ENCODE peak calls at places on chromosomes 3 and 15, in six cellular contexts. B is vagina, C is fibroblast of lung, L is RWPE2, Y is cardiac muscle cell, N is spleen. Q is an unnamed sample.
A peak's percentile ranks its signal among the peaks of the same experiment; 100 is the strongest.

GRCh38 chr3:156792114-156792513 is 34.0 kb upstream of the LEKR1 start:
- DNase-seq in B (no peak), C (no peak), L (no peak), Y (no peak), N (no peak), Q (no peak)

GRCh38 chr3:31370681-31371080 is 162.0 kb upstream of the STT3B start:
- DNase-seq in B (no peak), C (peak; percentile 13), L (no peak), Y (no peak), N (no peak), Q (no peak)

GRCh38 chr3:189821251-189821650 is 190.1 kb downstream of the TP63 start:
- DNase-seq in B (no peak), C (no peak), L (no peak), Y (no peak), N (no peak), Q (no peak)

GRCh38 chr3:120438971-120439370 is 11.8 kb downstream of the FSTL1 start:
- DNase-seq in B (no peak), C (peak; percentile 92), L (no peak), Y (no peak), N (no peak), Q (peak; percentile 63)

GRCh38 chr3:187550446-187550845 is 119.7 kb downstream of the SST start:
- DNase-seq in B (no peak), C (peak; percentile 23), L (no peak), Y (no peak), N (no peak), Q (peak; percentile 7)

GRCh38 chr3:71579934-71580318 is 3.6 kb downstream of the FOXP1 start:
- DNase-seq in B (no peak), C (peak; percentile 84), L (no peak), Y (peak; percentile 13), N (no peak), Q (no peak)

GRCh38 chr3:74267583-74268184 is 346.8 kb downstream of the CNTN3 start:
- DNase-seq in B (no peak), C (peak; percentile 34), L (no peak), Y (peak; percentile 79), N (no peak), Q (peak; percentile 23)

GRCh38 chr3:44848634-44849033 is 13.1 kb upstream of the TMEM42 start:
- DNase-seq in B (no peak), C (no peak), L (no peak), Y (no peak), N (no peak), Q (no peak)

GRCh38 chr15:56806147-56806536 is 72.8 kb upstream of the ZNF280D start:
- DNase-seq in B (no peak), C (no peak), L (no peak), Y (no peak), N (no peak), Q (no peak)

GRCh38 chr3:24235121-24235520 is 259.5 kb downstream of the THRB start:
- DNase-seq in B (no peak), C (peak; percentile 29), L (no peak), Y (no peak), N (no peak), Q (no peak)

GRCh38 chr3:106534206-106534605 is 665.4 kb upstream of the CBLB start:
- DNase-seq in B (no peak), C (peak; percentile 96), L (no peak), Y (no peak), N (peak; percentile 58), Q (peak; percentile 56)

GRCh38 chr3:9809615-9810356 is at the start of gene TTLL3:
- DNase-seq in B (no peak), C (peak; percentile 60), L (peak; percentile 73), Y (peak; percentile 66), N (peak; percentile 94), Q (peak; percentile 49)

GRCh38 chr15:93617443-93617842 is 528.4 kb upstream of the RGMA start:
- DNase-seq in B (no peak), C (no peak), L (no peak), Y (no peak), N (no peak), Q (no peak)

DNA sequence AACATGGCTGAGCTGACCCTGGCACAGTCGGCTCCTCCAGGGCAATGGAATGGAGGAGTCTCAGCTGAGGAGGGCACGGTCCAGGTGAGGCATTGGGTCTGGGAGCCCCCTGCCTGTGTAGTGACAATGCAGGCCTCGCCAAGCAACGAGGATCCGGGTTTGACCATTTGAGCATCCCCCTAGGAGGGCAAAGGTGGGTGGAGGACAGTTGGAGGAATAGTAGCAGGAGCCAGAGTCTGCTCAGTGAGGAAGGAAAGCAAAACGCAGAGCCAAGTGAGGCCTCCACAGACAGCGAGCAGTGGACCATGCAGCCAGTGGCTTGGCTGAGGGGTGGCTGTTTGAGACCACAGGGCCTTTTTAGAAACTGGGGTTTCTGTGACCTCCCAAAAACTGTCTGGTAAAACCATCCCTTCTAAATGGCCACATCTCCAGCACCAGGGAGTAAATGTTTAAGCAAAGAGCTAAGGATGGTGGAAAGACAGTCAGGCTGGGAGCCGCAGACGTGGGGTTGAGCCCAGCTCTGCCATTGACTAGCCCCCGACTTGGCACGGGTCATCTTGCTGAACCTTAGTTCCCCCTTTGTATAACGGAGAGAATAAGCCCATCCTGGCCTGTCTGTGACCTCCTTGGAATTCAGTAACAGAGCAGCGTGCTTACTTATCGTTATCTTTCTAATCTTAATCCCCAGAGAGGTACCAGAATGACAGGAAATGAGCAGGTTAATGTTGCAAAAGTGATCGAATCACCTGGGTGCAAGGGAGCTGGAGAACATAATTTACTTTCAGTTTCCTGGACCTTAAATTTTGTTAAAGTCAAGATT is 46.8 kb downstream of the CMTM6 start:
- DNase-seq in B (peak; percentile 77), C (no peak), L (no peak), Y (no peak), N (no peak), Q (no peak)
- H3K4me1 ChIP-seq in B (peaks cover 12% of the 10 kb centered on the region), C (no peaks in the 10 kb centered on the region), L (no peaks in the 10 kb centered on the region), Y (peaks cover 3% of the 10 kb centered on the region), N (peaks cover 50% of the 10 kb centered on the region), Q (peaks cover 18% of the 10 kb centered on the region)

GRCh38 chr3:12940854-12941253 is 99.5 kb upstream of the RPL32 start:
- DNase-seq in B (no peak), C (no peak), L (no peak), Y (no peak), N (no peak), Q (no peak)

GRCh38 chr3:12941495-12942023 is 100.2 kb upstream of the RPL32 start:
- DNase-seq in B (no peak), C (no peak), L (no peak), Y (no peak), N (no peak), Q (no peak)

GRCh38 chr3:12935861-12936830 is 94.8 kb upstream of the RPL32 start:
- DNase-seq in B (no peak), C (no peak), L (no peak), Y (no peak), N (no peak), Q (no peak)

GRCh38 chr3:12938258-12938711 is 96.9 kb upstream of the RPL32 start:
- DNase-seq in B (no peak), C (no peak), L (no peak), Y (no peak), N (no peak), Q (no peak)

GRCh38 chr3:12939137-12939536 is 97.8 kb upstream of the RPL32 start:
- DNase-seq in B (no peak), C (no peak), L (no peak), Y (no peak), N (no peak), Q (no peak)
- H3K36me3 ChIP-seq in B (peaks cover 17% of the 10 kb centered on the region), C (peaks cover 7% of the 10 kb centered on the region), L (no peaks in the 10 kb centered on the region), Y (peaks cover 4% of the 10 kb centered on the region), N (peaks cover 83% of the 10 kb centered on the region), Q (peaks cover 12% of the 10 kb centered on the region)

GRCh38 chr15:43360821-43361220 is 10.0 kb downstream of the ZSCAN29 start:
- DNase-seq in B (no peak), C (no peak), L (no peak), Y (no peak), N (no peak), Q (no peak)
- H3K9me3 ChIP-seq in B (peaks cover 41% of the 10 kb centered on the region), C (peaks cover 5% of the 10 kb centered on the region), L (peaks cover 26% of the 10 kb centered on the region), Y (peaks cover 9% of the 10 kb centered on the region), N (peaks cover 13% of the 10 kb centered on the region), Q (peaks cover 39% of the 10 kb centered on the region)

GRCh38 chr3:14434105-14434504 is 31.7 kb downstream of the SLC6A6 start:
- DNase-seq in B (no peak), C (peak; percentile 72), L (no peak), Y (no peak), N (no peak), Q (no peak)
- H3K4me1 ChIP-seq in B (peaks cover 67% of the 10 kb centered on the region), C (peaks cover 26% of the 10 kb centered on the region), L (peaks cover 21% of the 10 kb centered on the region), Y (peaks cover 12% of the 10 kb centered on the region), N (peaks cover 96% of the 10 kb centered on the region), Q (peaks cover 55% of the 10 kb centered on the region)

DNA sequence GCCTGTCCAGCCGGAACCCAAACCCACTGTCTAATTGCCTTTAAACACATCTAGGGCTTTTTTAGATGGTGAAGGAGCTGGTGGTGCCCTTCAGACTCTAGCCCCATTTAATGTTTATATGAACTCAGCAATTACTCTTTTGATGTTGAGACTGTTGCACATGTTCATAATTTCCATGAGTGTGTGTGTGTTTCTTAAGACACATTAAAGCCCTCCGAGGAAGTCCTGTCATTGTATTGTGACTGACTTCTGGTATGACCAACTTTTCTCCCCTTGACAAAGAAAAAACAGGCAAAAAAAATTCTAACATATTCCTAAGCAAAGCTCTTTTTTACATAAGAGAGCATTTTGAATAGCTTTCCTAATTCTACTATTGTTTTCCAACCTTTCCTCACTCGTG is 91.6 kb downstream of the FLNB start:
- DNase-seq in B (no peak), C (no peak), L (no peak), Y (no peak), N (no peak), Q (no peak)
- H3K36me3 ChIP-seq in B (peaks cover 47% of the 10 kb centered on the region), C (peaks cover 18% of the 10 kb centered on the region), L (peaks cover 97% of the 10 kb centered on the region), Y (no peaks in the 10 kb centered on the region), N (peaks cover 44% of the 10 kb centered on the region), Q (peaks cover 93% of the 10 kb centered on the region)

Q was measured in SJSA1.